ENCODE peak calls at places on chromosome 5, in four cellular contexts. X, O, P and Z are unnamed samples.

GRCh38 chr5:150293091-150293941 is 3.7 kb upstream of the CAMK2A start:
- DNase-seq in P (no peak), X (no peak), O (no peak), Z (no peak)

GRCh38 chr5:15757103-15757502 is 257.1 kb downstream of the FBXL7 start:
- DNase-seq in O (peak), X (no peak), P (no peak), Z (peak)

GRCh38 chr5:179284751-179285191 is 60.5 kb downstream of the ADAMTS2 start:
- DNase-seq in X (no peak), P (peak), O (no peak), Z (no peak)

GRCh38 chr5:100609594-100609993 is 74.4 kb downstream of the FAM174A start:
- DNase-seq in O (no peak), X (no peak), P (no peak), Z (no peak)

GRCh38 chr5:139658501-139658927 is 10.4 kb downstream of the CXXC5 start:
- DNase-seq in O (no peak), P (no peak), X (no peak), Z (peak)

GRCh38 chr5:93510626-93511420 is 70.2 kb downstream of the NR2F1-AS1 start:
- DNase-seq in X (no peak), O (peak), P (no peak), Z (peak)

GRCh38 chr5:112146323-112146848 is 272.7 kb downstream of the EPB41L4A start:
- DNase-seq in X (peak), O (peak), P (no peak), Z (peak)

GRCh38 chr5:95848701-95849100 is 26.2 kb upstream of the GLRX start:
- DNase-seq in O (peak), X (no peak), P (no peak), Z (peak)

GRCh38 chr5:2029206-2029605 is 146.5 kb upstream of the IRX4 start:
- DNase-seq in X (peak), P (no peak), O (no peak), Z (no peak)

GRCh38 chr5:180811623-180812119 is 9.1 kb upstream of the MGAT1 start:
- DNase-seq in P (no peak), O (no peak), X (no peak), Z (no peak)

GRCh38 chr5:157574456-157575095 is 999 bp downstream of the ADAM19 start:
- DNase-seq in X (no peak), P (peak), O (peak), Z (peak)

GRCh38 chr5:40832345-40832744 is 2.7 kb downstream of the RPL37 start:
- DNase-seq in O (no peak), X (no peak), P (no peak), Z (no peak)

GRCh38 chr5:100188339-100188738 is 346.8 kb upstream of the FAM174A start:
- DNase-seq in O (no peak), P (no peak), X (no peak), Z (no peak)

GRCh38 chr5:135053278-135053677 is 19.2 kb upstream of the PITX1 start:
- DNase-seq in O (no peak), X (peak), P (no peak), Z (no peak)

GRCh38 chr5:110376281-110376916 is 350.1 kb downstream of the TMEM232 start:
- DNase-seq in O (no peak), P (no peak), X (no peak), Z (no peak)

GRCh38 chr5:79973511-79973910 is 17.6 kb downstream of the MTX3 start:
- DNase-seq in X (peak), O (no peak), P (no peak), Z (no peak)

GRCh38 chr5:151039665-151040064 is 19.3 kb downstream of the GPX3 start:
- DNase-seq in O (no peak), P (no peak), X (no peak), Z (no peak)

GRCh38 chr5:4373051-4373450 is 767.1 kb upstream of the ADAMTS16 start:
- DNase-seq in P (no peak), X (no peak), O (no peak), Z (no peak)

GRCh38 chr5:149732500-149733128 is 2.5 kb downstream of the PPARGC1B start:
- DNase-seq in O (no peak), X (no peak), P (no peak), Z (no peak)

GRCh38 chr5:169637085-169637855 is at the start of gene DOCK2:
- DNase-seq in X (peak), P (peak), O (no peak), Z (no peak)

GRCh38 chr5:38742821-38743220 is 103.0 kb upstream of the OSMR start:
- DNase-seq in P (no peak), O (no peak), X (no peak), Z (no peak)

GRCh38 chr5:81750308-81751008 is 439 bp downstream of the SSBP2 start:
- DNase-seq in P (no peak), X (no peak), O (no peak), Z (peak)

GRCh38 chr5:102670224-102670836 is 84.8 kb upstream of the PAM start:
- DNase-seq in P (peak), X (no peak), O (peak), Z (peak)

GRCh38 chr5:133314086-133314485 is 262.3 kb downstream of the HSPA4 start:
- DNase-seq in X (no peak), P (no peak), O (no peak), Z (no peak)

GRCh38 chr5:11491658-11492057 is 412.6 kb downstream of the CTNND2 start:
- DNase-seq in X (no peak), O (no peak), P (no peak), Z (no peak)

GRCh38 chr5:31811210-31811609 is 172.3 kb downstream of the PDZD2 start:
- DNase-seq in P (no peak), X (peak), O (peak), Z (peak)

GRCh38 chr5:136656811-136657210 is 291.5 kb upstream of the TRPC7 start:
- DNase-seq in P (no peak), O (peak), X (no peak), Z (peak)

GRCh38 chr5:73647721-73648120 is 21.7 kb downstream of the ARHGEF28 start:
- DNase-seq in O (no peak), P (no peak), X (no peak), Z (no peak)

GRCh38 chr5:149434162-149435014 is 55.3 kb upstream of the IL17B start:
- DNase-seq in O (peak), P (peak), X (peak), Z (peak)